ENCODE peak calls at places on chromosomes 12 and 14, in eight cellular contexts. One of them, this sample, is unnamed.

GRCh38 chr14:53652068-53652467 is 304.6 kb downstream of the BMP4 start:
- DNase-seq in IMR-90: no peak
- DNase-seq in stomach: no peak
- DNase-seq in uterus: no peak
- DNase-seq in ovary: no peak
- DNase-seq in body of pancreas: no peak
- DNase-seq in suprapubic skin: no peak
- DNase-seq in esophagus squamous epithelium: no peak
- DNase-seq in this sample: no peak

GRCh38 chr12:53231859-53232640 is at the start of gene RARG:
- DNase-seq in ovary: peak; percentile 77
- DNase-seq in esophagus squamous epithelium: no peak
- DNase-seq in IMR-90: no peak
- DNase-seq in stomach: peak; percentile 63
- DNase-seq in body of pancreas: peak; percentile 68
- DNase-seq in suprapubic skin: no peak
- DNase-seq in uterus: peak; percentile 70
- DNase-seq in this sample: peak; percentile 70

GRCh38 chr12:53596920-53597363 is 29.2 kb downstream of the ATF7 start:
- DNase-seq in esophagus squamous epithelium: no peak
- DNase-seq in suprapubic skin: no peak
- DNase-seq in ovary: no peak
- DNase-seq in body of pancreas: no peak
- DNase-seq in IMR-90: peak; percentile 59
- DNase-seq in uterus: no peak
- DNase-seq in stomach: no peak
- DNase-seq in this sample: no peak

GRCh38 chr12:125284945-125285344 is 219.7 kb downstream of the AACS start:
- DNase-seq in IMR-90: no peak
- DNase-seq in uterus: no peak
- DNase-seq in esophagus squamous epithelium: no peak
- DNase-seq in body of pancreas: no peak
- DNase-seq in suprapubic skin: no peak
- DNase-seq in ovary: no peak
- DNase-seq in stomach: no peak
- DNase-seq in this sample: no peak

GRCh38 chr12:12024958-12025682 is 45.6 kb upstream of the BCL2L14 start:
- DNase-seq in ovary: no peak
- DNase-seq in body of pancreas: no peak
- DNase-seq in uterus: no peak
- DNase-seq in IMR-90: no peak
- DNase-seq in esophagus squamous epithelium: no peak
- DNase-seq in stomach: peak; percentile 71
- DNase-seq in suprapubic skin: no peak
- DNase-seq in this sample: no peak

GRCh38 chr12:26011099-26011498 is 52.6 kb downstream of the RASSF8 start:
- DNase-seq in suprapubic skin: no peak
- DNase-seq in ovary: no peak
- DNase-seq in body of pancreas: no peak
- DNase-seq in esophagus squamous epithelium: no peak
- DNase-seq in stomach: no peak
- DNase-seq in IMR-90: peak; percentile 92
- DNase-seq in uterus: peak; percentile 59
- DNase-seq in this sample: no peak

GRCh38 chr14:36313898-36314297 is 6.5 kb downstream of the MBIP start:
- DNase-seq in uterus: no peak
- DNase-seq in stomach: no peak
- DNase-seq in esophagus squamous epithelium: no peak
- DNase-seq in body of pancreas: no peak
- DNase-seq in suprapubic skin: no peak
- DNase-seq in IMR-90: no peak
- DNase-seq in ovary: no peak
- DNase-seq in this sample: no peak

GRCh38 chr14:77761205-77761931 is 412 bp upstream of the SNW1 start:
- DNase-seq in uterus: peak; percentile 40
- DNase-seq in esophagus squamous epithelium: no peak
- DNase-seq in suprapubic skin: no peak
- DNase-seq in body of pancreas: peak; percentile 19
- DNase-seq in ovary: peak; percentile 31
- DNase-seq in stomach: no peak
- DNase-seq in IMR-90: peak; percentile 36
- DNase-seq in this sample: peak; percentile 62

GRCh38 chr14:73800970-73801515 is 50.6 kb upstream of the PTGR2 start:
- DNase-seq in esophagus squamous epithelium: no peak
- DNase-seq in ovary: no peak
- DNase-seq in IMR-90: no peak
- DNase-seq in stomach: no peak
- DNase-seq in body of pancreas: no peak
- DNase-seq in suprapubic skin: no peak
- DNase-seq in uterus: no peak
- DNase-seq in this sample: no peak

GRCh38 chr12:80269953-80270552 is 170.7 kb downstream of the OTOGL start:
- DNase-seq in uterus: no peak
- DNase-seq in esophagus squamous epithelium: no peak
- DNase-seq in suprapubic skin: no peak
- DNase-seq in body of pancreas: no peak
- DNase-seq in IMR-90: peak; percentile 60
- DNase-seq in ovary: no peak
- DNase-seq in stomach: no peak
- DNase-seq in this sample: no peak

GRCh38 chr12:122022393-122023338 is 982 bp downstream of the BCL7A start:
- DNase-seq in esophagus squamous epithelium: no peak
- DNase-seq in uterus: no peak
- DNase-seq in suprapubic skin: no peak
- DNase-seq in IMR-90: no peak
- DNase-seq in body of pancreas: peak; percentile 32
- DNase-seq in stomach: peak; percentile 31
- DNase-seq in ovary: peak; percentile 36
- DNase-seq in this sample: peak; percentile 25

GRCh38 chr12:80553316-80553715 is 109.3 kb downstream of the PTPRQ start:
- DNase-seq in suprapubic skin: no peak
- DNase-seq in stomach: no peak
- DNase-seq in body of pancreas: no peak
- DNase-seq in esophagus squamous epithelium: no peak
- DNase-seq in ovary: no peak
- DNase-seq in uterus: no peak
- DNase-seq in IMR-90: peak; percentile 93
- DNase-seq in this sample: no peak

GRCh38 chr14:69263364-69263763 is 3.4 kb downstream of the GALNT16 start:
- DNase-seq in ovary: no peak
- DNase-seq in stomach: no peak
- DNase-seq in IMR-90: peak; percentile 93
- DNase-seq in suprapubic skin: peak; percentile 89
- DNase-seq in uterus: peak; percentile 77
- DNase-seq in esophagus squamous epithelium: no peak
- DNase-seq in body of pancreas: peak; percentile 33
- DNase-seq in this sample: peak; percentile 60

GRCh38 chr12:131867891-131868675 is 26.3 kb upstream of the ULK1 start:
- DNase-seq in body of pancreas: no peak
- DNase-seq in stomach: no peak
- DNase-seq in suprapubic skin: no peak
- DNase-seq in ovary: no peak
- DNase-seq in IMR-90: no peak
- DNase-seq in uterus: no peak
- DNase-seq in esophagus squamous epithelium: no peak
- DNase-seq in this sample: no peak

DNA sequence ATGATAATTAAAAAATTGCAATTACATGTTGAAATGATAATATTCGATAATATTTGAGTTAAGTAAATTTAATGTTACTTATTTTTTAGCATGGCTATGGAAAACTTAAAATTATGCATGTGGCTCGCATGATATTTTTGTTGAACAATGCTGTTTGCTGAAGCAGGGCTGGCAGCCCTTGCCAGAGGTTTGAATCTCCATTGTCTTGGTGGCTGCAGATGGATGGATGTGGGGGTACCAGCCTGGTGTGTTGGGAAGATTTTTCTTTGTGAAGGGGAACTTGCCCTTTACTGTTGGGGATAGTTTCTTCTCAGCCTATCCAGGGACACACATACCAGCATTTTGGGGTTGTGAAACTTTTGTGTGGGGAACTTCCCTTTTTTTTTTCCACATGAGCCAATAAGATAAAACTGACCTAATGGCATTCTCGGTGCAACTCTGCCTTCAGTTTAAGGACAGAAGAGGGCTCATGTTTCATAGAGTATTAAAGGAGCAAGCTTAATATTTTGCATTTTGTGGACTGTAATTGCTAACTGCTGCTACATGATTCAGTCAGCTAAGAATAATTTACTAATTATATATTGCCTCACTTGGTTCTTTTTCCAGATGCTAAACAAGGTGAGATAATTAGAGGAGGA is 8.8 kb downstream of the RASSF3 start:
- DNase-seq in uterus: no peak
- DNase-seq in suprapubic skin: no peak
- DNase-seq in body of pancreas: no peak
- DNase-seq in esophagus squamous epithelium: no peak
- DNase-seq in stomach: no peak
- DNase-seq in ovary: no peak
- DNase-seq in IMR-90: peak; percentile 78
- DNase-seq in this sample: no peak
- H3K4me1 ChIP-seq in uterus: no peaks in the 10 kb centered on the region
- H3K4me1 ChIP-seq in suprapubic skin: peaks cover 25% of the 10 kb centered on the region
- H3K4me1 ChIP-seq in body of pancreas: peaks cover 24% of the 10 kb centered on the region
- H3K4me1 ChIP-seq in esophagus squamous epithelium: peaks cover 8% of the 10 kb centered on the region
- H3K4me1 ChIP-seq in stomach: peaks cover 43% of the 10 kb centered on the region
- H3K4me1 ChIP-seq in ovary: peaks cover 11% of the 10 kb centered on the region
- H3K4me1 ChIP-seq in IMR-90: peaks cover 15% of the 10 kb centered on the region
- H3K4me1 ChIP-seq in this sample: peaks cover 5% of the 10 kb centered on the region

DNA sequence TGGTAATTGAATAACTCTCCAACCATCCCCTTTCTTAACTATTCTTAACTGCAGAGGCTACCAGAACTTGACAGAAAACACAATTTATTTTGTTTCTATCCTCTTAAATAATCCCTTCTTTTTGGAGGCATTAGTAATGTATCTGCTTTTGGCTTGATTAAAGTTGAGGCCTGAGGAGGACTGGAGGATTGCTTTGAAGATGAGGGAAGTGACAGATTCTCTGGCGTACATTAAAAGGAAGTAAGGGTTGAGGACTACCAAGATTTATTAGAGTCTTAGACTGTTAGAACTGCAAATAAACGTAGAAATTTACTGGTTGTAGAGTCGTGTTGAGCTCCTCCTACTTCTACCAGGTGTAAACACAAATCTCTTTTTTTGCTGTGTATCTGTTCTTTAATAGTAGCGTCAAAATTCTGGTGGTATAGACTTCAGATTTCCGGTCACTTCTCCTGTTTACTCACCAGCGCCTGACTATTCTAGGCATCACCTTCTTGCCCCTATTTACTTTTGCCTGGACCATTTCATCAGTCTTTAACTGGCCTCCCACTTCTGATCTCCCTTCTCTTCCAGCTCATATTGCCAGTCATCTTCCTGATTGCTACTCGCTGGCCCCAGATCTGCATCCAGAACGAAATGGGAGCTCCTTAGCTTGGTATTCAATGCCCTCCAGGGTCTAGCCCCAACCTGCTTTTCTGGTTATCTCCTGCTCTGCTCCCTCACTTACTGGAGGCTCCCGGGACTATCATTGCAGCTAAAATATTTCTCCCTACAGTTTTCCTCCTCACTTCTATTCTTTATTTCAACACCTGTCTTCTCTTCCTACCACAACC is 8.5 kb upstream of the EID3 start:
- DNase-seq in ovary: no peak
- DNase-seq in stomach: no peak
- DNase-seq in IMR-90: no peak
- DNase-seq in uterus: no peak
- DNase-seq in body of pancreas: no peak
- DNase-seq in suprapubic skin: no peak
- DNase-seq in esophagus squamous epithelium: no peak
- DNase-seq in this sample: no peak
- TF ChIP-seq POLR2A in ovary: no peak
- TF ChIP-seq POLR2A in stomach: no peak
- TF ChIP-seq POLR2A in IMR-90: no peak
- TF ChIP-seq POLR2A in uterus: no peak
- TF ChIP-seq POLR2A in body of pancreas: no peak
- TF ChIP-seq POLR2A in suprapubic skin: no peak
- TF ChIP-seq POLR2A in esophagus squamous epithelium: no peak
- TF ChIP-seq POLR2A in this sample: no peak

GRCh38 chr12:29519585-29520182 is 22.2 kb upstream of the OVCH1 start:
- DNase-seq in esophagus squamous epithelium: no peak
- DNase-seq in stomach: no peak
- DNase-seq in ovary: peak; percentile 33
- DNase-seq in IMR-90: peak; percentile 68
- DNase-seq in suprapubic skin: no peak
- DNase-seq in uterus: peak; percentile 23
- DNase-seq in body of pancreas: no peak
- DNase-seq in this sample: no peak

GRCh38 chr12:29517265-29517664 is 19.8 kb upstream of the OVCH1 start:
- DNase-seq in ovary: no peak
- DNase-seq in stomach: no peak
- DNase-seq in suprapubic skin: no peak
- DNase-seq in IMR-90: no peak
- DNase-seq in body of pancreas: peak; percentile 31
- DNase-seq in uterus: no peak
- DNase-seq in esophagus squamous epithelium: no peak
- DNase-seq in this sample: no peak

GRCh38 chr12:29521951-29522350 is 24.5 kb upstream of the OVCH1 start:
- DNase-seq in ovary: no peak
- DNase-seq in esophagus squamous epithelium: no peak
- DNase-seq in uterus: no peak
- DNase-seq in stomach: no peak
- DNase-seq in suprapubic skin: no peak
- DNase-seq in IMR-90: peak; percentile 43
- DNase-seq in body of pancreas: no peak
- DNase-seq in this sample: no peak

GRCh38 chr12:29518407-29518806 is 20.9 kb upstream of the OVCH1 start:
- DNase-seq in body of pancreas: no peak
- DNase-seq in ovary: no peak
- DNase-seq in uterus: no peak
- DNase-seq in esophagus squamous epithelium: no peak
- DNase-seq in suprapubic skin: no peak
- DNase-seq in IMR-90: no peak
- DNase-seq in stomach: no peak
- DNase-seq in this sample: no peak

GRCh38 chr12:29516431-29516875 is 19.0 kb upstream of the OVCH1 start:
- DNase-seq in suprapubic skin: no peak
- DNase-seq in esophagus squamous epithelium: no peak
- DNase-seq in uterus: no peak
- DNase-seq in IMR-90: peak; percentile 68
- DNase-seq in stomach: no peak
- DNase-seq in body of pancreas: no peak
- DNase-seq in ovary: no peak
- DNase-seq in this sample: no peak
- H3K4me1 ChIP-seq in suprapubic skin: no peaks in the 10 kb centered on the region
- H3K4me1 ChIP-seq in esophagus squamous epithelium: no peaks in the 10 kb centered on the region
- H3K4me1 ChIP-seq in uterus: no peaks in the 10 kb centered on the region
- H3K4me1 ChIP-seq in IMR-90: peaks cover 5% of the 10 kb centered on the region
- H3K4me1 ChIP-seq in stomach: no peaks in the 10 kb centered on the region
- H3K4me1 ChIP-seq in body of pancreas: no peaks in the 10 kb centered on the region
- H3K4me1 ChIP-seq in ovary: no peaks in the 10 kb centered on the region
- H3K4me1 ChIP-seq in this sample: no peaks in the 10 kb centered on the region

DNA sequence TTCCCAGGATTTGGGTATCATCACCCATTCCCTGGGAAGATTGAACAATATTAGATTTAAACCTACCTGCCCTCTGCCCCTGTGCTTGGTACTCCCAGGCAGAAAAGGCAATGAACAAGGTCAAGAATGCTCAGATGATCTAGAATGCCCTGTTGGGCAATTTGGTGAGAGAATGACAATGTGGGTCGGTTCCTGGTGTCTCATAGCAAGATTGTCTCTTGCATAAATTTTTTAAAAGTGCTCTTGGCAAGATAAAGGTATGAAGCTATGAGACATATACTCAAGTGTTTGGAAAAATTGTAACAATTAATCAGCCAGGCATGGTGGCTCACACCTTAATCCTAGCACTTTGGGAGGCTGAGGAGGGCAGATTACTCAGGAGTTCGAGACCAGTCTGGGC is 86.0 kb upstream of the OTX2 start:
- DNase-seq in body of pancreas: no peak
- DNase-seq in IMR-90: no peak
- DNase-seq in stomach: no peak
- DNase-seq in suprapubic skin: no peak
- DNase-seq in uterus: no peak
- DNase-seq in ovary: no peak
- DNase-seq in esophagus squamous epithelium: no peak
- DNase-seq in this sample: no peak
- TF ChIP-seq POLR2A in body of pancreas: no peak
- TF ChIP-seq POLR2A in IMR-90: no peak
- TF ChIP-seq POLR2A in stomach: no peak
- TF ChIP-seq POLR2A in suprapubic skin: no peak
- TF ChIP-seq POLR2A in uterus: no peak
- TF ChIP-seq POLR2A in ovary: no peak
- TF ChIP-seq POLR2A in esophagus squamous epithelium: no peak
- TF ChIP-seq POLR2A in this sample: no peak